ENCODE peak calls at places on chromosomes 16 and 17, in four cellular contexts. X is WTC11, U is NCI-H2029, D is heart right ventricle. F is an unnamed sample.

GRCh38 chr17:19306160-19307111 is 56.1 kb downstream of the B9D1 start:
- DNase-seq in X (no peak), U (no peak), D (no peak), F (no peak)

GRCh38 chr16:7688811-7689210 is 356.2 kb downstream of the RBFOX1 start:
- DNase-seq in X (no peak), U (no peak), D (no peak), F (no peak)

GRCh38 chr16:28051486-28051885 is 12.0 kb downstream of the GSG1L start:
- DNase-seq in X (no peak), U (no peak), D (no peak), F (no peak)

GRCh38 chr17:39174907-39175694 is 9.1 kb upstream of the ARL5C start:
- DNase-seq in X (peak), U (peak), D (peak), F (peak)

GRCh38 chr17:43359469-43360105 is 39.2 kb upstream of the ARL4D start:
- DNase-seq in X (no peak), U (no peak), D (no peak), F (no peak)

GRCh38 chr17:16962804-16963203 is 9.1 kb downstream of the TNFRSF13B start:
- DNase-seq in X (no peak), U (no peak), D (no peak), F (no peak)

GRCh38 chr16:2038359-2039285 is 9.0 kb downstream of the NTHL1 start:
- DNase-seq in X (no peak), U (no peak), D (no peak), F (peak)

GRCh38 chr17:43175213-43176118 is 4.5 kb downstream of the NBR1 start:
- DNase-seq in X (no peak), U (no peak), D (no peak), F (no peak)

GRCh38 chr16:78579020-78579419 is 479.6 kb downstream of the WWOX start:
- DNase-seq in X (no peak), U (no peak), D (no peak), F (no peak)

GRCh38 chr17:50947844-50948514 is 81.8 kb upstream of the TOB1 start:
- DNase-seq in X (no peak), U (peak), D (peak), F (peak)

GRCh38 chr17:11039342-11039741 is 201.5 kb upstream of the PIRT start:
- DNase-seq in X (no peak), U (no peak), D (no peak), F (no peak)

GRCh38 chr17:11768981-11769380 is 170.7 kb downstream of the DNAH9 start:
- DNase-seq in X (no peak), U (no peak), D (no peak), F (peak)

GRCh38 chr17:4161179-4161559 is 18.2 kb downstream of the CYB5D2 start:
- DNase-seq in X (peak), U (no peak), D (no peak), F (no peak)